ENCODE peak calls at places on chromosomes 12 and 14, in seven cellular contexts. One of them, this sample, is unnamed.
A peak's percentile ranks its signal among the peaks of the same experiment; 100 is the strongest.

GRCh38 chr14:98961191-98961590 is 310.8 kb downstream of the BCL11B start:
- DNase-seq in GM12878: no peak
- DNase-seq in K562: no peak
- DNase-seq in HCT116: no peak
- DNase-seq in IMR-90: no peak
- DNase-seq in H1: peak; percentile 13
- DNase-seq in HepG2: no peak
- DNase-seq in this sample: no peak

GRCh38 chr12:132393991-132394949 is 64.9 kb upstream of the GALNT9 start:
- DNase-seq in GM12878: no peak
- DNase-seq in HepG2: no peak
- DNase-seq in H1: no peak
- DNase-seq in K562: peak; percentile 36
- DNase-seq in HCT116: no peak
- DNase-seq in IMR-90: no peak
- DNase-seq in this sample: peak; percentile 74

GRCh38 chr12:95509300-95509699 is 35.3 kb downstream of the METAP2 start:
- DNase-seq in HepG2: no peak
- DNase-seq in H1: no peak
- DNase-seq in K562: no peak
- DNase-seq in GM12878: no peak
- DNase-seq in HCT116: no peak
- DNase-seq in IMR-90: no peak
- DNase-seq in this sample: no peak

GRCh38 chr12:124862768-124863408 is 776 bp downstream of the SCARB1 start:
- DNase-seq in H1: no peak
- DNase-seq in HepG2: no peak
- DNase-seq in K562: peak; percentile 46
- DNase-seq in GM12878: no peak
- DNase-seq in HCT116: no peak
- DNase-seq in IMR-90: no peak
- DNase-seq in this sample: no peak

GRCh38 chr14:49549881-49550280 is 36.3 kb downstream of the RPS29 start:
- DNase-seq in K562: no peak
- DNase-seq in H1: peak; percentile 67
- DNase-seq in HCT116: no peak
- DNase-seq in HepG2: no peak
- DNase-seq in IMR-90: peak; percentile 44
- DNase-seq in GM12878: no peak
- DNase-seq in this sample: no peak

GRCh38 chr12:122368361-122369073 is 54.0 kb downstream of the CLIP1 start:
- DNase-seq in K562: peak; percentile 48
- DNase-seq in HCT116: no peak
- DNase-seq in GM12878: no peak
- DNase-seq in HepG2: no peak
- DNase-seq in IMR-90: peak; percentile 81
- DNase-seq in H1: no peak
- DNase-seq in this sample: peak; percentile 54

GRCh38 chr12:79886917-79887519 is 47.9 kb downstream of the PPP1R12A start:
- DNase-seq in H1: no peak
- DNase-seq in HepG2: peak; percentile 54
- DNase-seq in HCT116: peak; percentile 41
- DNase-seq in K562: peak; percentile 55
- DNase-seq in IMR-90: peak; percentile 66
- DNase-seq in GM12878: peak; percentile 23
- DNase-seq in this sample: peak; percentile 65

GRCh38 chr14:73235531-73236155 is 1.7 kb upstream of the PAPLN start:
- DNase-seq in K562: no peak
- DNase-seq in HCT116: no peak
- DNase-seq in GM12878: no peak
- DNase-seq in HepG2: no peak
- DNase-seq in H1: peak; percentile 70
- DNase-seq in IMR-90: no peak
- DNase-seq in this sample: no peak

DNA sequence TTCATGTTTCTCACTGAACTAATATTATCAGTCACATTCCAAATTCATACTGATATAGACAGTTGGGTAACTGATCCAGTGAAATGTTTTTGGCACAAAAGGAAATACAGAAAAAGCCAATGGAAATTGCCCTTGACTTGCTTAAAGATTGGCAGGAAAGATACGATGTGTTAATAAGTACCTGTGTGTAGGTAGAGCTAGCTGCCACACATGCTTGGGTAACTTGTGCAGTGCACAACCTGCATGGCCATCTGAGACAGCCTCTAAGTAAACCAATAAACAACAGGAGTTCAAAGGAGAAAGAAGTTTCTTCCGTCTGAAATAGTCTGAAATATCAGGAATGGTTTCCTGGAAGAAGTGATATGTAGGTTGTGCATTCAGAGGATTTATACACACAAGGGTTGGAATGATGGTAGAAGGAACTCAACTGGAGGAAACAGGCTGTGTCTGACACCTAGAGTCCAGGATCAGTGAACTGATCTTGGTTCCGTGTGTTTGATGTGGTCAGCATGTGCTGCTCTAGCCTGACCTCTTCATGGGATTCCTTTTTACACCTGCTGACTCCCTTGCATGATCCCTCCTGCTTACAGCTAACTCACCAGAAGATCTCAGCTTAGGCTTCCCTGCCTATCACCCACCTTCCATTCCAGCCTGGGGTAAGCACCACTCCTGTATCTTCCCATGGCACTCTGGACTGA is 81.4 kb upstream of the KRR1 start:
- DNase-seq in HCT116: no peak
- DNase-seq in HepG2: peak; percentile 4
- DNase-seq in IMR-90: no peak
- DNase-seq in H1: no peak
- DNase-seq in GM12878: no peak
- DNase-seq in K562: no peak
- DNase-seq in this sample: no peak
- TF ChIP-seq CEBPB in HCT116: no peak
- TF ChIP-seq CEBPB in HepG2: no peak
- TF ChIP-seq CEBPB in IMR-90: no peak
- TF ChIP-seq CEBPB in H1: no peak
- TF ChIP-seq CEBPB in GM12878: no peak
- TF ChIP-seq CEBPB in K562: no peak
- TF ChIP-seq CEBPB in this sample: no peak

GRCh38 chr14:21264025-21264801 is 5.0 kb downstream of the HNRNPC start:
- DNase-seq in HCT116: no peak
- DNase-seq in GM12878: peak; percentile 56
- DNase-seq in H1: no peak
- DNase-seq in HepG2: no peak
- DNase-seq in K562: no peak
- DNase-seq in IMR-90: peak; percentile 91
- DNase-seq in this sample: no peak

GRCh38 chr14:21269252-21270046 is at the start of gene HNRNPC:
- DNase-seq in HCT116: peak; percentile 100
- DNase-seq in IMR-90: peak; percentile 100
- DNase-seq in HepG2: peak; percentile 100
- DNase-seq in GM12878: peak; percentile 100
- DNase-seq in H1: peak; percentile 100
- DNase-seq in K562: peak; percentile 97
- DNase-seq in this sample: peak; percentile 100

GRCh38 chr14:21267886-21268611 is 1.2 kb downstream of the HNRNPC start:
- DNase-seq in GM12878: no peak
- DNase-seq in HepG2: no peak
- DNase-seq in IMR-90: peak; percentile 49
- DNase-seq in H1: no peak
- DNase-seq in HCT116: no peak
- DNase-seq in K562: no peak
- DNase-seq in this sample: no peak

GRCh38 chr14:21268612-21269251 is 510 bp downstream of the HNRNPC start:
- DNase-seq in H1: no peak
- DNase-seq in HepG2: peak; percentile 77
- DNase-seq in K562: peak; percentile 70
- DNase-seq in HCT116: peak; percentile 24
- DNase-seq in IMR-90: peak; percentile 65
- DNase-seq in GM12878: no peak
- DNase-seq in this sample: no peak

DNA sequence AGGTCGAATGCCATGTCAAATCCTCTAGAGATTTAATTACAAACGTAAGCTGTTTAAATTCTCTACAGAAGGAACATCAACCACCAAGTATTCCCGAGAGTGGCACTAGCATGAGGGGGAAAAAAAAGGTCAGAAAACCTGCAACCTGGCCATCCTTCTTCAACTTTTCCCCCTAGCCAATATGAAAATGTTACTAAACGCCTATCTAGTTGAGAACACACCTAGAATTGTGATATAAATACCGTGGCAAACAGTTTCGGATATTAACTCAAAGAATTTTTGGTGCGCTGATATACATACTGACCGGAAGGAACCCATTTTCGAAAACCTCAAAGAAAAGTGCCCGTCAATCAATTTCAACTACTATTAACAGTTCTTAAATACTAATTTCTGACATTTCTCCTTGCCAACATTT is 1.8 kb downstream of the HNRNPC start:
- DNase-seq in IMR-90: no peak
- DNase-seq in K562: no peak
- DNase-seq in H1: peak; percentile 17
- DNase-seq in GM12878: no peak
- DNase-seq in HepG2: no peak
- DNase-seq in HCT116: no peak
- DNase-seq in this sample: no peak
- H3K27ac ChIP-seq in IMR-90: no peak overlapping the region
- H3K27ac ChIP-seq in K562: peak overlapping the region; percentile 96
- H3K27ac ChIP-seq in H1: no peak overlapping the region
- H3K27ac ChIP-seq in GM12878: peak overlapping the region; percentile 100
- H3K27ac ChIP-seq in HepG2: peak overlapping the region; percentile 91
- H3K27ac ChIP-seq in HCT116: no peak overlapping the region
- H3K27ac ChIP-seq in this sample: peak overlapping the region; percentile 96

GRCh38 chr14:26404927-26405326 is 192.9 kb downstream of the NOVA1 start:
- DNase-seq in K562: no peak
- DNase-seq in IMR-90: no peak
- DNase-seq in H1: no peak
- DNase-seq in HepG2: no peak
- DNase-seq in HCT116: no peak
- DNase-seq in GM12878: no peak
- DNase-seq in this sample: no peak
- H3K4me2 ChIP-seq in K562: no peak overlapping the region
- H3K4me2 ChIP-seq in IMR-90: no peak overlapping the region
- H3K4me2 ChIP-seq in H1: no peak overlapping the region
- H3K4me2 ChIP-seq in HepG2: no peak overlapping the region
- H3K4me2 ChIP-seq in HCT116: no peak overlapping the region
- H3K4me2 ChIP-seq in GM12878: no peak overlapping the region
- H3K4me2 ChIP-seq in this sample: no peak overlapping the region

GRCh38 chr12:1913377-1914115 is 4.9 kb downstream of the CACNA2D4 start:
- DNase-seq in HepG2: no peak
- DNase-seq in GM12878: no peak
- DNase-seq in IMR-90: no peak
- DNase-seq in H1: peak; percentile 41
- DNase-seq in HCT116: no peak
- DNase-seq in K562: no peak
- DNase-seq in this sample: no peak
- TF ChIP-seq CEBPB in HepG2: no peak
- TF ChIP-seq CEBPB in GM12878: no peak
- TF ChIP-seq CEBPB in IMR-90: no peak
- TF ChIP-seq CEBPB in H1: no peak
- TF ChIP-seq CEBPB in HCT116: no peak
- TF ChIP-seq CEBPB in K562: no peak
- TF ChIP-seq CEBPB in this sample: no peak